ENCODE peak calls at places on chromosomes 12 and 14, in four cellular contexts. One of them, this sample, is unnamed.

GRCh38 chr12:119679490-119679889 is 11.6 kb downstream of the PRKAB1 start:
- DNase-seq in hepatocyte: no peak
- DNase-seq in SK-N-SH: no peak
- DNase-seq in astrocyte: no peak
- DNase-seq in this sample: no peak

GRCh38 chr12:109358154-109358869 is 10.6 kb downstream of the MYO1H start:
- DNase-seq in hepatocyte: no peak
- DNase-seq in SK-N-SH: peak
- DNase-seq in astrocyte: no peak
- DNase-seq in this sample: no peak

GRCh38 chr12:128269108-128269713 is 2.2 kb downstream of the TMEM132C start:
- DNase-seq in hepatocyte: peak
- DNase-seq in SK-N-SH: peak
- DNase-seq in astrocyte: no peak
- DNase-seq in this sample: no peak

GRCh38 chr12:52925717-52926595 is 21.1 kb upstream of the KRT8 start:
- DNase-seq in hepatocyte: peak
- DNase-seq in SK-N-SH: no peak
- DNase-seq in astrocyte: no peak
- DNase-seq in this sample: no peak

GRCh38 chr12:59698599-59698998 is 102.8 kb downstream of the SLC16A7 start:
- DNase-seq in hepatocyte: no peak
- DNase-seq in SK-N-SH: no peak
- DNase-seq in astrocyte: peak
- DNase-seq in this sample: no peak

GRCh38 chr14:105196228-105196960 is 15.3 kb upstream of the NUDT14 start:
- DNase-seq in hepatocyte: no peak
- DNase-seq in SK-N-SH: no peak
- DNase-seq in astrocyte: no peak
- DNase-seq in this sample: no peak

GRCh38 chr14:74141703-74142102 is 56.9 kb downstream of the LIN52 start:
- DNase-seq in hepatocyte: peak
- DNase-seq in SK-N-SH: no peak
- DNase-seq in astrocyte: no peak
- DNase-seq in this sample: no peak

GRCh38 chr12:122995503-122996187 is 15.2 kb downstream of the ARL6IP4 start:
- DNase-seq in hepatocyte: no peak
- DNase-seq in SK-N-SH: no peak
- DNase-seq in astrocyte: no peak
- DNase-seq in this sample: no peak

GRCh38 chr12:56007892-56008471 is 10.9 kb downstream of the SUOX start:
- DNase-seq in hepatocyte: no peak
- DNase-seq in SK-N-SH: no peak
- DNase-seq in astrocyte: no peak
- DNase-seq in this sample: no peak

GRCh38 chr12:106108187-106108816 is 30.5 kb downstream of the NUAK1 start:
- DNase-seq in hepatocyte: peak
- DNase-seq in SK-N-SH: no peak
- DNase-seq in astrocyte: peak
- DNase-seq in this sample: no peak

GRCh38 chr14:55592426-55592825 is 12.4 kb downstream of the KTN1 start:
- DNase-seq in hepatocyte: no peak
- DNase-seq in SK-N-SH: no peak
- DNase-seq in astrocyte: no peak
- DNase-seq in this sample: no peak

GRCh38 chr14:106551265-106551664 is 1024.9 kb downstream of the TMEM121 start:
- DNase-seq in hepatocyte: no peak
- DNase-seq in SK-N-SH: no peak
- DNase-seq in astrocyte: no peak
- DNase-seq in this sample: no peak

GRCh38 chr14:22838631-22839041 is 2.3 kb downstream of the MMP14 start:
- DNase-seq in hepatocyte: peak
- DNase-seq in SK-N-SH: no peak
- DNase-seq in astrocyte: peak
- DNase-seq in this sample: no peak

GRCh38 chr12:25052191-25053020 is 103.5 kb upstream of the BCAT1 start:
- DNase-seq in hepatocyte: peak
- DNase-seq in SK-N-SH: no peak
- DNase-seq in astrocyte: no peak
- DNase-seq in this sample: no peak

GRCh38 chr12:76030378-76031080 is 1.0 kb downstream of the PHLDA1 start:
- DNase-seq in hepatocyte: peak
- DNase-seq in SK-N-SH: peak
- DNase-seq in astrocyte: no peak
- DNase-seq in this sample: peak

GRCh38 chr12:5433081-5433839 is 1.4 kb downstream of the NTF3 start:
- DNase-seq in hepatocyte: peak
- DNase-seq in SK-N-SH: no peak
- DNase-seq in astrocyte: no peak
- DNase-seq in this sample: no peak
- TF ChIP-seq CTCF in hepatocyte: peak
- TF ChIP-seq CTCF in SK-N-SH: no peak
- TF ChIP-seq CTCF in astrocyte: no peak
- TF ChIP-seq CTCF in this sample: no peak

DNA sequence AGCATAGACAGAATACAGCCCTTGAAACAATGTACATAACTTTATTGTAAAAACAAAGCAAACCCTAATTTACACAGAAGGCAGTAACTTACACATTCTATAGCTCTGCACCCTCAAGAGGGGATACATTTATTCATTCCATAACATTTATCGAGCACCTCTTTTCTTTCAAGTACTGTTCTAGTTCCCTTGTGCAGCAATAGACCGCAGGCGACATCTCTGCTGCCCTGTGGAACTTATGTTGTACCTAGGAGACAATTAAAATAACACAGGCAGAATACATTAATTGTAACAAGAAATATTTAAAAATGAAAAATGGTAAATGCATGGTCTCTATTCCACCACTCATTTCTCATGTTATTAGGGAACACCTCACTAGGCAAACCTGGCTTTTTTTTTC is 1.4 kb upstream of the ARHGDIB start:
- DNase-seq in hepatocyte: no peak
- DNase-seq in SK-N-SH: no peak
- DNase-seq in astrocyte: no peak
- DNase-seq in this sample: no peak
- H3K27ac ChIP-seq in hepatocyte: no peak
- H3K27ac ChIP-seq in SK-N-SH: peak
- H3K27ac ChIP-seq in astrocyte: no peak
- H3K27ac ChIP-seq in this sample: no peak

GRCh38 chr12:45611495-45611894 is 118.0 kb upstream of the ARID2 start:
- DNase-seq in hepatocyte: no peak
- DNase-seq in SK-N-SH: no peak
- DNase-seq in astrocyte: no peak
- DNase-seq in this sample: no peak
- H3K4me3 ChIP-seq in hepatocyte: no peak
- H3K4me3 ChIP-seq in SK-N-SH: peak
- H3K4me3 ChIP-seq in astrocyte: no peak
- H3K4me3 ChIP-seq in this sample: no peak

DNA sequence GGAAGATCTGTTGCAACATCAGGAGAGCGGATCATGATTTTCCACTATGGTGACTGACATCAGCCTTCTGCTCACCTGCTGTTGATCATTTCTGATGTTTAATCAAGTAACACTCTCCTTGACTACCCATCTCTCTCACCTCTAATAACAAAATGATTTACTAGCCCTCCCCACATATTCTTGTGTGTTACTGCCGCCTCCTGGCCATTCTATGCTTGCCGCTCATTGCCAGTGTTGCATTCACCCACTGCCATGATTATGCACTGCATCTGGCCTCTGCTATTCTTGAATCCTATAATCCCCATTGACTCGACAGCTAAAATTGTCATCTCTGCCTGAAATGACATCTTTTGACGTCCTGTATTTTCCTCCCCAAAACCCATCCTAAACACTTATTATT is 113.8 kb downstream of the RERGL start:
- DNase-seq in hepatocyte: no peak
- DNase-seq in SK-N-SH: no peak
- DNase-seq in astrocyte: no peak
- DNase-seq in this sample: peak
- TF ChIP-seq CTCF in hepatocyte: peak
- TF ChIP-seq CTCF in SK-N-SH: peak
- TF ChIP-seq CTCF in astrocyte: peak
- TF ChIP-seq CTCF in this sample: peak

GRCh38 chr14:34359423-34360120 is 102.5 kb downstream of the SPTSSA start:
- DNase-seq in hepatocyte: no peak
- DNase-seq in SK-N-SH: no peak
- DNase-seq in astrocyte: no peak
- DNase-seq in this sample: no peak
- H3K27ac ChIP-seq in hepatocyte: no peak
- H3K27ac ChIP-seq in SK-N-SH: no peak
- H3K27ac ChIP-seq in astrocyte: no peak
- H3K27ac ChIP-seq in this sample: no peak

GRCh38 chr12:103839893-103840292 is 1.1 kb downstream of the NT5DC3 start:
- DNase-seq in hepatocyte: no peak
- DNase-seq in SK-N-SH: no peak
- DNase-seq in astrocyte: no peak
- DNase-seq in this sample: no peak
- H3K4me3 ChIP-seq in hepatocyte: peak
- H3K4me3 ChIP-seq in SK-N-SH: peak
- H3K4me3 ChIP-seq in astrocyte: peak
- H3K4me3 ChIP-seq in this sample: peak

This sample was measured in WERI-Rb-1.